ENCODE peak calls at places on chromosomes 7 and 10, in six cellular contexts. One of them, this sample, is unnamed.

GRCh38 chr10:74419491-74420466 is 268.8 kb downstream of the ADK start:
- DNase-seq in activated T-cell treated with anti-CD3 and anti-CD28 coated beads for 1 hour: peak; percentile 11
- DNase-seq in activated naive CD4-positive, alpha-beta T cell: no peak
- DNase-seq in Right ventricle myocardium superior: no peak
- DNase-seq in esophagus muscularis mucosa: no peak
- DNase-seq in SK-MEL-5: peak; percentile 57
- DNase-seq in this sample: no peak

GRCh38 chr10:97140284-97140846 is 45.4 kb downstream of the SLIT1 start:
- DNase-seq in esophagus muscularis mucosa: no peak
- DNase-seq in Right ventricle myocardium superior: no peak
- DNase-seq in activated T-cell treated with anti-CD3 and anti-CD28 coated beads for 1 hour: no peak
- DNase-seq in activated naive CD4-positive, alpha-beta T cell: no peak
- DNase-seq in SK-MEL-5: no peak
- DNase-seq in this sample: no peak

GRCh38 chr7:36668080-36668479 is 56.2 kb downstream of the AOAH start:
- DNase-seq in SK-MEL-5: no peak
- DNase-seq in activated naive CD4-positive, alpha-beta T cell: no peak
- DNase-seq in activated T-cell treated with anti-CD3 and anti-CD28 coated beads for 1 hour: no peak
- DNase-seq in esophagus muscularis mucosa: no peak
- DNase-seq in Right ventricle myocardium superior: no peak
- DNase-seq in this sample: no peak

GRCh38 chr10:20237091-20237570 is 420.9 kb downstream of the PLXDC2 start:
- DNase-seq in SK-MEL-5: no peak
- DNase-seq in esophagus muscularis mucosa: no peak
- DNase-seq in Right ventricle myocardium superior: no peak
- DNase-seq in activated naive CD4-positive, alpha-beta T cell: no peak
- DNase-seq in activated T-cell treated with anti-CD3 and anti-CD28 coated beads for 1 hour: no peak
- DNase-seq in this sample: no peak

GRCh38 chr10:104334965-104335650 is 3.2 kb downstream of the ITPRIP start:
- DNase-seq in SK-MEL-5: no peak
- DNase-seq in activated T-cell treated with anti-CD3 and anti-CD28 coated beads for 1 hour: no peak
- DNase-seq in activated naive CD4-positive, alpha-beta T cell: no peak
- DNase-seq in Right ventricle myocardium superior: no peak
- DNase-seq in esophagus muscularis mucosa: no peak
- DNase-seq in this sample: no peak

GRCh38 chr7:136114966-136115762 is 138.0 kb upstream of the MTPN start:
- DNase-seq in Right ventricle myocardium superior: peak; percentile 47
- DNase-seq in activated naive CD4-positive, alpha-beta T cell: peak; percentile 5
- DNase-seq in esophagus muscularis mucosa: no peak
- DNase-seq in activated T-cell treated with anti-CD3 and anti-CD28 coated beads for 1 hour: peak; percentile 4
- DNase-seq in SK-MEL-5: peak; percentile 80
- DNase-seq in this sample: peak; percentile 27

GRCh38 chr7:90391488-90391887 is 11.8 kb upstream of the CLDN12 start:
- DNase-seq in activated naive CD4-positive, alpha-beta T cell: no peak
- DNase-seq in Right ventricle myocardium superior: no peak
- DNase-seq in activated T-cell treated with anti-CD3 and anti-CD28 coated beads for 1 hour: no peak
- DNase-seq in SK-MEL-5: no peak
- DNase-seq in esophagus muscularis mucosa: no peak
- DNase-seq in this sample: no peak

GRCh38 chr10:95864906-95865813 is 42.6 kb upstream of the CC2D2B start:
- DNase-seq in SK-MEL-5: peak; percentile 74
- DNase-seq in Right ventricle myocardium superior: no peak
- DNase-seq in activated naive CD4-positive, alpha-beta T cell: no peak
- DNase-seq in esophagus muscularis mucosa: peak; percentile 91
- DNase-seq in activated T-cell treated with anti-CD3 and anti-CD28 coated beads for 1 hour: no peak
- DNase-seq in this sample: peak; percentile 46

GRCh38 chr10:86411281-86411841 is 44.8 kb upstream of the GRID1 start:
- DNase-seq in SK-MEL-5: peak; percentile 2
- DNase-seq in esophagus muscularis mucosa: no peak
- DNase-seq in activated T-cell treated with anti-CD3 and anti-CD28 coated beads for 1 hour: no peak
- DNase-seq in activated naive CD4-positive, alpha-beta T cell: no peak
- DNase-seq in Right ventricle myocardium superior: no peak
- DNase-seq in this sample: peak; percentile 29

GRCh38 chr10:103542764-103543616 is 49.5 kb downstream of the NEURL1 start:
- DNase-seq in SK-MEL-5: peak; percentile 44
- DNase-seq in esophagus muscularis mucosa: no peak
- DNase-seq in Right ventricle myocardium superior: no peak
- DNase-seq in activated naive CD4-positive, alpha-beta T cell: no peak
- DNase-seq in activated T-cell treated with anti-CD3 and anti-CD28 coated beads for 1 hour: no peak
- DNase-seq in this sample: no peak

GRCh38 chr10:23910296-23910695 is 298.6 kb upstream of the KIAA1217 start:
- DNase-seq in activated T-cell treated with anti-CD3 and anti-CD28 coated beads for 1 hour: no peak
- DNase-seq in Right ventricle myocardium superior: no peak
- DNase-seq in activated naive CD4-positive, alpha-beta T cell: no peak
- DNase-seq in esophagus muscularis mucosa: no peak
- DNase-seq in SK-MEL-5: no peak
- DNase-seq in this sample: no peak

GRCh38 chr10:43348511-43349312 is 22.7 kb upstream of the FXYD4 start:
- DNase-seq in activated T-cell treated with anti-CD3 and anti-CD28 coated beads for 1 hour: peak; percentile 83
- DNase-seq in Right ventricle myocardium superior: peak; percentile 90
- DNase-seq in esophagus muscularis mucosa: peak; percentile 95
- DNase-seq in activated naive CD4-positive, alpha-beta T cell: peak; percentile 61
- DNase-seq in SK-MEL-5: peak; percentile 82
- DNase-seq in this sample: peak; percentile 89

GRCh38 chr7:41027428-41028115 is 675.3 kb downstream of the INHBA start:
- DNase-seq in Right ventricle myocardium superior: no peak
- DNase-seq in activated T-cell treated with anti-CD3 and anti-CD28 coated beads for 1 hour: no peak
- DNase-seq in SK-MEL-5: no peak
- DNase-seq in activated naive CD4-positive, alpha-beta T cell: no peak
- DNase-seq in esophagus muscularis mucosa: peak; percentile 55
- DNase-seq in this sample: no peak

GRCh38 chr7:30027065-30027456 is 559 bp upstream of the FKBP14 start:
- DNase-seq in activated naive CD4-positive, alpha-beta T cell: no peak
- DNase-seq in Right ventricle myocardium superior: no peak
- DNase-seq in esophagus muscularis mucosa: no peak
- DNase-seq in activated T-cell treated with anti-CD3 and anti-CD28 coated beads for 1 hour: no peak
- DNase-seq in SK-MEL-5: no peak
- DNase-seq in this sample: peak; percentile 32

GRCh38 chr10:76647276-76647675 is 990.3 kb downstream of the KCNMA1 start:
- DNase-seq in SK-MEL-5: no peak
- DNase-seq in esophagus muscularis mucosa: no peak
- DNase-seq in Right ventricle myocardium superior: no peak
- DNase-seq in activated naive CD4-positive, alpha-beta T cell: no peak
- DNase-seq in activated T-cell treated with anti-CD3 and anti-CD28 coated beads for 1 hour: no peak
- DNase-seq in this sample: no peak

GRCh38 chr7:156423876-156424275 is 216.7 kb upstream of the RNF32 start:
- DNase-seq in activated T-cell treated with anti-CD3 and anti-CD28 coated beads for 1 hour: no peak
- DNase-seq in esophagus muscularis mucosa: no peak
- DNase-seq in SK-MEL-5: no peak
- DNase-seq in Right ventricle myocardium superior: no peak
- DNase-seq in activated naive CD4-positive, alpha-beta T cell: no peak
- DNase-seq in this sample: no peak

GRCh38 chr7:106568680-106569499 is 92.1 kb downstream of the CCDC71L start:
- DNase-seq in SK-MEL-5: peak; percentile 99
- DNase-seq in activated T-cell treated with anti-CD3 and anti-CD28 coated beads for 1 hour: no peak
- DNase-seq in esophagus muscularis mucosa: peak; percentile 53
- DNase-seq in Right ventricle myocardium superior: no peak
- DNase-seq in activated naive CD4-positive, alpha-beta T cell: no peak
- DNase-seq in this sample: no peak

GRCh38 chr10:30818010-30818660 is 188.6 kb upstream of the LYZL2 start:
- DNase-seq in esophagus muscularis mucosa: no peak
- DNase-seq in SK-MEL-5: no peak
- DNase-seq in activated T-cell treated with anti-CD3 and anti-CD28 coated beads for 1 hour: no peak
- DNase-seq in Right ventricle myocardium superior: peak; percentile 81
- DNase-seq in activated naive CD4-positive, alpha-beta T cell: no peak
- DNase-seq in this sample: no peak

GRCh38 chr7:120014920-120015465 is 258.0 kb upstream of the KCND2 start:
- DNase-seq in activated T-cell treated with anti-CD3 and anti-CD28 coated beads for 1 hour: no peak
- DNase-seq in SK-MEL-5: no peak
- DNase-seq in esophagus muscularis mucosa: no peak
- DNase-seq in activated naive CD4-positive, alpha-beta T cell: no peak
- DNase-seq in Right ventricle myocardium superior: no peak
- DNase-seq in this sample: no peak

GRCh38 chr7:101506531-101506930 is 122.6 kb downstream of the MYL10 start:
- DNase-seq in SK-MEL-5: no peak
- DNase-seq in Right ventricle myocardium superior: no peak
- DNase-seq in activated T-cell treated with anti-CD3 and anti-CD28 coated beads for 1 hour: no peak
- DNase-seq in esophagus muscularis mucosa: no peak
- DNase-seq in activated naive CD4-positive, alpha-beta T cell: no peak
- DNase-seq in this sample: no peak

GRCh38 chr10:118911361-118911760 is 118.2 kb upstream of the NANOS1 start:
- DNase-seq in SK-MEL-5: no peak
- DNase-seq in activated naive CD4-positive, alpha-beta T cell: no peak
- DNase-seq in esophagus muscularis mucosa: peak; percentile 74
- DNase-seq in Right ventricle myocardium superior: no peak
- DNase-seq in activated T-cell treated with anti-CD3 and anti-CD28 coated beads for 1 hour: no peak
- DNase-seq in this sample: no peak

GRCh38 chr10:25261571-25261970 is 86.8 kb downstream of the GPR158 start:
- DNase-seq in SK-MEL-5: no peak
- DNase-seq in activated naive CD4-positive, alpha-beta T cell: no peak
- DNase-seq in Right ventricle myocardium superior: no peak
- DNase-seq in esophagus muscularis mucosa: no peak
- DNase-seq in activated T-cell treated with anti-CD3 and anti-CD28 coated beads for 1 hour: no peak
- DNase-seq in this sample: no peak

GRCh38 chr10:74151879-74152722 is 1.1 kb downstream of the ADK start:
- DNase-seq in SK-MEL-5: no peak
- DNase-seq in activated naive CD4-positive, alpha-beta T cell: no peak
- DNase-seq in activated T-cell treated with anti-CD3 and anti-CD28 coated beads for 1 hour: no peak
- DNase-seq in Right ventricle myocardium superior: no peak
- DNase-seq in esophagus muscularis mucosa: no peak
- DNase-seq in this sample: no peak

GRCh38 chr10:133011883-133012282 is 69.5 kb upstream of the CFAP46 start:
- DNase-seq in Right ventricle myocardium superior: no peak
- DNase-seq in activated naive CD4-positive, alpha-beta T cell: no peak
- DNase-seq in SK-MEL-5: no peak
- DNase-seq in esophagus muscularis mucosa: no peak
- DNase-seq in activated T-cell treated with anti-CD3 and anti-CD28 coated beads for 1 hour: no peak
- DNase-seq in this sample: no peak

GRCh38 chr10:5944389-5945202 is 32.7 kb downstream of the IL15RA start:
- DNase-seq in activated T-cell treated with anti-CD3 and anti-CD28 coated beads for 1 hour: no peak
- DNase-seq in activated naive CD4-positive, alpha-beta T cell: no peak
- DNase-seq in esophagus muscularis mucosa: no peak
- DNase-seq in Right ventricle myocardium superior: peak; percentile 68
- DNase-seq in SK-MEL-5: no peak
- DNase-seq in this sample: peak; percentile 93

GRCh38 chr7:43700646-43701501 is 28.4 kb downstream of the COA1 start:
- DNase-seq in Right ventricle myocardium superior: no peak
- DNase-seq in esophagus muscularis mucosa: no peak
- DNase-seq in activated T-cell treated with anti-CD3 and anti-CD28 coated beads for 1 hour: no peak
- DNase-seq in activated naive CD4-positive, alpha-beta T cell: no peak
- DNase-seq in SK-MEL-5: no peak
- DNase-seq in this sample: no peak

GRCh38 chr7:134332892-134333291 is 16.2 kb upstream of the SLC35B4 start:
- DNase-seq in activated T-cell treated with anti-CD3 and anti-CD28 coated beads for 1 hour: no peak
- DNase-seq in activated naive CD4-positive, alpha-beta T cell: no peak
- DNase-seq in SK-MEL-5: no peak
- DNase-seq in esophagus muscularis mucosa: no peak
- DNase-seq in Right ventricle myocardium superior: no peak
- DNase-seq in this sample: no peak

GRCh38 chr10:32409741-32410140 is 36.2 kb upstream of the CCDC7 start:
- DNase-seq in SK-MEL-5: no peak
- DNase-seq in activated T-cell treated with anti-CD3 and anti-CD28 coated beads for 1 hour: no peak
- DNase-seq in activated naive CD4-positive, alpha-beta T cell: no peak
- DNase-seq in Right ventricle myocardium superior: no peak
- DNase-seq in esophagus muscularis mucosa: no peak
- DNase-seq in this sample: no peak

GRCh38 chr7:30788640-30789333 is 17.6 kb downstream of the MINDY4 start:
- DNase-seq in activated naive CD4-positive, alpha-beta T cell: no peak
- DNase-seq in esophagus muscularis mucosa: no peak
- DNase-seq in Right ventricle myocardium superior: no peak
- DNase-seq in activated T-cell treated with anti-CD3 and anti-CD28 coated beads for 1 hour: no peak
- DNase-seq in SK-MEL-5: no peak
- DNase-seq in this sample: no peak

GRCh38 chr10:120460776-120461175 is 3.7 kb downstream of the PLPP4 start:
- DNase-seq in Right ventricle myocardium superior: no peak
- DNase-seq in SK-MEL-5: peak; percentile 63
- DNase-seq in activated naive CD4-positive, alpha-beta T cell: no peak
- DNase-seq in activated T-cell treated with anti-CD3 and anti-CD28 coated beads for 1 hour: no peak
- DNase-seq in esophagus muscularis mucosa: peak; percentile 24
- DNase-seq in this sample: no peak

GRCh38 chr7:152076324-152076821 is 50.9 kb downstream of the GALNT11 start:
- DNase-seq in esophagus muscularis mucosa: no peak
- DNase-seq in activated naive CD4-positive, alpha-beta T cell: no peak
- DNase-seq in Right ventricle myocardium superior: no peak
- DNase-seq in SK-MEL-5: peak; percentile 80
- DNase-seq in activated T-cell treated with anti-CD3 and anti-CD28 coated beads for 1 hour: no peak
- DNase-seq in this sample: no peak

GRCh38 chr7:90726120-90726519 is 130.0 kb downstream of the CDK14 start:
- DNase-seq in activated T-cell treated with anti-CD3 and anti-CD28 coated beads for 1 hour: no peak
- DNase-seq in Right ventricle myocardium superior: no peak
- DNase-seq in esophagus muscularis mucosa: no peak
- DNase-seq in activated naive CD4-positive, alpha-beta T cell: no peak
- DNase-seq in SK-MEL-5: no peak
- DNase-seq in this sample: no peak

GRCh38 chr7:105487559-105488218 is 34.4 kb downstream of the PUS7 start:
- DNase-seq in esophagus muscularis mucosa: no peak
- DNase-seq in activated T-cell treated with anti-CD3 and anti-CD28 coated beads for 1 hour: no peak
- DNase-seq in Right ventricle myocardium superior: no peak
- DNase-seq in activated naive CD4-positive, alpha-beta T cell: no peak
- DNase-seq in SK-MEL-5: peak; percentile 43
- DNase-seq in this sample: no peak